ENCODE peak calls at places on chromosome 11, in nine cellular contexts. Y is AG04450, F is CD14-positive monocyte, B is heart left ventricle, Q is thyroid gland, P is foreskin fibroblast, L is WERI-Rb-1, T is psoas muscle, M is H9. K is an unnamed sample.

GRCh38 chr11:86460461-86461404 is 86.0 kb downstream of the CCDC81 start:
- DNase-seq in Y (no peak), F (no peak), B (no peak), Q (no peak), P (no peak), L (no peak), T (no peak), M (no peak), K (no peak)

GRCh38 chr11:124307093-124307492 is 6.7 kb downstream of the OR8D1 start:
- DNase-seq in Y (no peak), F (no peak), B (no peak), Q (no peak), P (no peak), L (no peak), T (no peak), M (no peak), K (no peak)

GRCh38 chr11:504053-504993 is 2.7 kb downstream of the RNH1 start:
- DNase-seq in Y (no peak), F (no peak), B (no peak), Q (peak), P (peak), L (no peak), T (no peak), M (no peak), K (no peak)

GRCh38 chr11:61923166-61924015 is 6.0 kb upstream of the RAB3IL1 start:
- DNase-seq in Y (peak), F (no peak), B (peak), Q (peak), P (peak), L (no peak), T (peak), M (peak), K (peak)

GRCh38 chr11:77065878-77066228 is 918 bp upstream of the CAPN5 start:
- DNase-seq in Y (no peak), F (no peak), B (no peak), Q (peak), P (peak), L (peak), T (peak), M (peak), K (no peak)

GRCh38 chr11:250740-251299 is 14.0 kb downstream of the PSMD13 start:
- DNase-seq in Y (no peak), F (peak), B (peak), Q (peak), P (peak), L (peak), T (peak), M (peak), K (no peak)

GRCh38 chr11:120112174-120112796 is 25.6 kb downstream of the TRIM29 start:
- DNase-seq in Y (no peak), F (no peak), B (no peak), Q (no peak), P (no peak), L (no peak), T (no peak), M (peak), K (no peak)

GRCh38 chr11:68181719-68182451 is 31.2 kb downstream of the KMT5B start:
- DNase-seq in Y (peak), F (no peak), B (no peak), Q (no peak), P (no peak), L (no peak), T (no peak), M (no peak), K (no peak)

GRCh38 chr11:11491014-11491413 is 130.8 kb downstream of the GALNT18 start:
- DNase-seq in Y (no peak), F (no peak), B (no peak), Q (no peak), P (no peak), L (no peak), T (no peak), M (no peak), K (no peak)

GRCh38 chr11:63698976-63699733 is 17.9 kb downstream of the RTN3 start:
- DNase-seq in Y (no peak), F (no peak), B (no peak), Q (peak), P (no peak), L (peak), T (no peak), M (no peak), K (peak)

GRCh38 chr11:104043678-104044239 is 7.3 kb downstream of the DDI1 start:
- DNase-seq in Y (no peak), F (no peak), B (no peak), Q (no peak), P (peak), L (peak), T (no peak), M (no peak), K (no peak)

GRCh38 chr11:90220391-90220790 is 2.5 kb downstream of the CHORDC1 start:
- DNase-seq in Y (no peak), F (no peak), B (no peak), Q (no peak), P (peak), L (no peak), T (no peak), M (no peak), K (no peak)

GRCh38 chr11:17585911-17586695 is 39.0 kb downstream of the OTOG start:
- DNase-seq in Y (no peak), F (no peak), B (no peak), Q (no peak), P (no peak), L (no peak), T (no peak), M (no peak), K (no peak)

GRCh38 chr11:130721736-130722135 is 194.5 kb downstream of the SNX19 start:
- DNase-seq in Y (no peak), F (no peak), B (no peak), Q (no peak), P (peak), L (no peak), T (no peak), M (no peak), K (peak)
- TF ChIP-seq CTCF in Y (no peak), F (no peak), B (no peak), Q (no peak), P (no peak), L (no peak), T (no peak), M (no peak), K (no peak)

GRCh38 chr11:69966583-69966835 is 111.6 kb upstream of the ANO1 start:
- DNase-seq in Y (no peak), F (no peak), B (peak), Q (no peak), P (no peak), L (no peak), T (no peak), M (no peak), K (no peak)
- TF ChIP-seq CTCF in Y (no peak), F (no peak), B (no peak), Q (no peak), P (no peak), L (no peak), T (no peak), M (no peak), K (no peak)

DNA sequence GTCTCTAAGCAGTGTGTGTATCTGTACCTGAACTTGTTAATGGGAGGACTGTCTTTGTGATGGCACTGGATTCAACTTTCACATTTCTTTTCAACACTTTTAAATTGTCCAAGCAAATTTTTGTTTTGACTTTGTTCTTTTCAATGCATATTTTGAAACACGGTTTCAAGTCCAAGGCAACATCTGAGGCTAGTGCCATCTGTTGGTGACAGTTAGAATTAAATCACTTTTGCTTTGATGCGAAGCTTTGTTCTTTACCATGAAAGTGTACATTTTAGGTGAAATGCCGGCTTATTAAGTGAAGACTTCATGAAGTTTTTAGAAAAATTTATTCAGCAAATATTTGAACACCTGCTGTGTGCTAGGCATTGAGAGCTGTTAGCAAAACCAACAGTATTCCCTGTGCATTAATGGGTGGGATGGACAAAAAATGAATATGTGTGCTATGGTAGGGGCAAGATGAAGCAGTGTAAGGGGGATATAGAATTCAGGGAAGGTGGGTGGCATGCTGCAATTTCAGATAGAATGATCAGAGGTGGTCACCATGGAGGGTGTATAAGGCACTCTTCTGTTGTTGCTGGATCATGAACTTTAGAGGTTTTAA is 70.2 kb downstream of the DDX10 start:
- DNase-seq in Y (no peak), F (no peak), B (no peak), Q (no peak), P (peak), L (no peak), T (no peak), M (no peak), K (no peak)
- TF ChIP-seq CTCF in Y (peak), F (peak), B (no peak), Q (peak), P (peak), L (peak), T (peak), M (peak), K (peak)

GRCh38 chr11:8218840-8219239 is 44.8 kb downstream of the LMO1 start:
- DNase-seq in Y (no peak), F (no peak), B (no peak), Q (no peak), P (no peak), L (no peak), T (no peak), M (peak), K (no peak)
- TF ChIP-seq CTCF in Y (no peak), F (no peak), B (no peak), Q (no peak), P (no peak), L (peak), T (no peak), M (no peak), K (no peak)

GRCh38 chr11:75565221-75565814 is 3.3 kb downstream of the SERPINH1 start:
- DNase-seq in Y (no peak), F (no peak), B (peak), Q (no peak), P (peak), L (no peak), T (peak), M (peak), K (no peak)

GRCh38 chr11:75562048-75562835 is at the start of gene SERPINH1:
- DNase-seq in Y (no peak), F (peak), B (peak), Q (peak), P (peak), L (peak), T (peak), M (peak), K (no peak)

GRCh38 chr11:75562836-75563484 is 907 bp downstream of the SERPINH1 start:
- DNase-seq in Y (no peak), F (no peak), B (peak), Q (peak), P (peak), L (peak), T (peak), M (peak), K (no peak)

GRCh38 chr11:75563501-75563977 is 1.5 kb downstream of the SERPINH1 start:
- DNase-seq in Y (no peak), F (no peak), B (no peak), Q (no peak), P (no peak), L (no peak), T (no peak), M (no peak), K (no peak)

GRCh38 chr11:75563978-75564552 is 2.0 kb downstream of the SERPINH1 start:
- DNase-seq in Y (peak), F (no peak), B (peak), Q (peak), P (peak), L (peak), T (peak), M (peak), K (no peak)
- TF ChIP-seq CTCF in Y (peak), F (no peak), B (peak), Q (peak), P (peak), L (peak), T (peak), M (peak), K (peak)

DNA sequence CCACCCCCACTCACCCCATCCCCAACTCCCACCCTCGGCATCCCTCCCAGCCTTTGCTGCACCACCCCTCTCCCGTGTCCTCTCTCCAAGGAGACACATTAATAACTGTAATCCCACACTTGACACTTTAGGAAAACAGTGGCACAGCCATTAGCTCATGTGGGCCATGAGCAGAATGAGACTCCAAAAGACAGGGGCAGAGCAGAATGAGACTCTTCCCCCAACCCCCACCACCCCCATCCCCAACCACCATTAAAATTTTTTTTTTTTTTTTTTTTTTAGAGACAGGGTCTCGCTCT is 6.2 kb upstream of the SLCO2B1 start:
- DNase-seq in Y (no peak), F (no peak), B (no peak), Q (no peak), P (no peak), L (no peak), T (no peak), M (no peak), K (no peak)
- TF ChIP-seq CTCF in Y (no peak), F (peak), B (no peak), Q (no peak), P (no peak), L (no peak), T (no peak), M (peak), K (no peak)

GRCh38 chr11:126185200-126186030 is 26.0 kb downstream of the RPUSD4 start:
- DNase-seq in Y (no peak), F (no peak), B (no peak), Q (no peak), P (no peak), L (no peak), T (no peak), M (no peak), K (no peak)

GRCh38 chr11:126188332-126189108 is 22.9 kb downstream of the RPUSD4 start:
- DNase-seq in Y (no peak), F (no peak), B (no peak), Q (no peak), P (no peak), L (no peak), T (no peak), M (no peak), K (no peak)

GRCh38 chr11:126186031-126186698 is 25.3 kb downstream of the RPUSD4 start:
- DNase-seq in Y (no peak), F (no peak), B (peak), Q (peak), P (no peak), L (peak), T (peak), M (no peak), K (no peak)

GRCh38 chr11:126189109-126189929 is 22.1 kb downstream of the RPUSD4 start:
- DNase-seq in Y (no peak), F (no peak), B (no peak), Q (no peak), P (peak), L (no peak), T (no peak), M (no peak), K (no peak)

GRCh38 chr11:126186708-126187481 is 24.6 kb downstream of the RPUSD4 start:
- DNase-seq in Y (no peak), F (no peak), B (no peak), Q (peak), P (peak), L (peak), T (no peak), M (no peak), K (no peak)
- TF ChIP-seq CTCF in Y (peak), F (no peak), B (no peak), Q (peak), P (peak), L (peak), T (no peak), M (peak), K (peak)

GRCh38 chr11:34104680-34105078 is 750 bp upstream of the NAT10 start:
- DNase-seq in Y (no peak), F (no peak), B (no peak), Q (no peak), P (peak), L (no peak), T (no peak), M (no peak), K (no peak)
- TF ChIP-seq CTCF in Y (no peak), F (no peak), B (no peak), Q (no peak), P (no peak), L (no peak), T (no peak), M (no peak), K (no peak)

GRCh38 chr11:113274708-113275582 is 39.4 kb upstream of the TTC12 start:
- DNase-seq in Y (no peak), F (no peak), B (no peak), Q (no peak), P (no peak), L (no peak), T (no peak), M (peak), K (no peak)
- TF ChIP-seq CTCF in Y (no peak), F (no peak), B (peak), Q (no peak), P (no peak), L (peak), T (no peak), M (peak), K (peak)

GRCh38 chr11:46238078-46238966 is 39.1 kb upstream of the CREB3L1 start:
- DNase-seq in Y (no peak), F (peak), B (peak), Q (peak), P (peak), L (peak), T (peak), M (peak), K (no peak)
- TF ChIP-seq CTCF in Y (no peak), F (no peak), B (no peak), Q (no peak), P (no peak), L (peak), T (peak), M (no peak), K (no peak)

K was measured in retinal pigment epithelial cell.